ENCODE peak calls at places on chromosomes 11 and 22, in eight cellular contexts. Q is pancreas; H is tibial nerve; O is stomach; V is tibial artery; E is endodermal cell; K is upper lobe of right lung; F is CD8-positive, alpha-beta memory T cell. X is an unnamed sample.

GRCh38 chr11:76030286-76030685 is 176.0 kb downstream of the WNT11 start:
- DNase-seq in Q (no peak), V (no peak), E (no peak), O (no peak), F (no peak), K (no peak), H (no peak), X (no peak)

GRCh38 chr11:64334764-64335741 is 5.0 kb upstream of the CCDC88B start:
- DNase-seq in V (peak; percentile 62), O (peak; percentile 57), K (peak; percentile 85), E (peak; percentile 89), F (no peak), H (no peak), Q (peak; percentile 51), X (peak; percentile 97)

GRCh38 chr11:129814244-129814992 is 1.2 kb upstream of the TMEM45B start:
- DNase-seq in E (peak; percentile 55), F (peak; percentile 11), K (no peak), Q (no peak), O (no peak), V (no peak), H (no peak), X (no peak)

GRCh38 chr22:45905924-45906865 is 70.8 kb downstream of the WNT7B start:
- DNase-seq in V (peak; percentile 74), H (no peak), E (no peak), O (no peak), F (no peak), Q (no peak), K (no peak), X (no peak)

GRCh38 chr11:16773981-16774710 is 35.7 kb downstream of the C11orf58 start:
- DNase-seq in O (no peak), E (peak; percentile 51), H (no peak), K (peak; percentile 36), Q (no peak), F (no peak), V (peak; percentile 29), X (no peak)

GRCh38 chr11:35540526-35540925 is 15.1 kb upstream of the PAMR1 start:
- DNase-seq in O (no peak), E (no peak), V (no peak), F (no peak), H (no peak), K (no peak), Q (no peak), X (no peak)

GRCh38 chr11:74729397-74729796 is 1.8 kb downstream of the CHRDL2 start:
- DNase-seq in H (no peak), V (no peak), K (no peak), F (no peak), Q (no peak), O (no peak), E (no peak), X (peak; percentile 26)

GRCh38 chr22:24118689-24119384 is 62.5 kb upstream of the SUSD2 start:
- DNase-seq in F (no peak), Q (no peak), H (no peak), K (no peak), E (no peak), V (peak; percentile 75), O (no peak), X (no peak)

GRCh38 chr11:121236115-121237001 is 56.2 kb upstream of the SC5D start:
- DNase-seq in K (no peak), E (peak; percentile 62), O (no peak), H (no peak), F (no peak), Q (no peak), V (no peak), X (peak; percentile 34)

GRCh38 chr11:98964146-98964545 is 56.6 kb upstream of the CNTN5 start:
- DNase-seq in Q (no peak), O (no peak), H (no peak), F (no peak), V (no peak), K (no peak), E (no peak), X (no peak)

GRCh38 chr11:39365809-39366436 is 2093.5 kb downstream of the LRRC4C start:
- DNase-seq in O (no peak), E (no peak), F (no peak), H (no peak), V (no peak), K (no peak), Q (no peak), X (peak; percentile 9)

GRCh38 chr11:114413958-114414357 is 13.5 kb downstream of the RBM7 start:
- DNase-seq in Q (no peak), E (no peak), F (no peak), K (no peak), O (no peak), V (no peak), H (no peak), X (no peak)

GRCh38 chr11:81218440-81218839 is 1515.2 kb downstream of the FAM181B start:
- DNase-seq in V (no peak), O (no peak), F (no peak), H (no peak), K (no peak), Q (no peak), E (no peak), X (no peak)

GRCh38 chr11:102413497-102413896 is 39.1 kb downstream of the TMEM123 start:
- DNase-seq in V (no peak), E (no peak), Q (no peak), F (no peak), H (no peak), K (no peak), O (no peak), X (no peak)

GRCh38 chr11:76221365-76221764 is 15.1 kb upstream of the WNT11 start:
- DNase-seq in K (no peak), V (no peak), E (no peak), H (no peak), Q (no peak), O (no peak), F (no peak), X (no peak)

GRCh38 chr22:47205081-47205491 is 442.6 kb downstream of the TBC1D22A start:
- DNase-seq in O (peak; percentile 19), K (no peak), E (peak; percentile 10), V (peak; percentile 53), H (no peak), F (no peak), Q (no peak), X (no peak)

GRCh38 chr11:118659956-118660645 is 19.3 kb downstream of the TREH start:
- DNase-seq in Q (no peak), K (no peak), O (no peak), H (no peak), F (no peak), V (peak; percentile 66), E (peak; percentile 58), X (peak; percentile 29)

GRCh38 chr22:33038131-33038772 is 19.9 kb downstream of the SYN3 start:
- DNase-seq in E (peak; percentile 52), V (no peak), K (no peak), F (no peak), O (no peak), H (no peak), Q (no peak), X (no peak)

GRCh38 chr11:115784796-115785521 is 280.7 kb upstream of the CADM1 start:
- DNase-seq in E (no peak), O (peak; percentile 26), F (no peak), H (no peak), K (no peak), V (no peak), Q (no peak), X (peak; percentile 8)

GRCh38 chr11:7596975-7597391 is 76.3 kb downstream of the CYB5R2 start:
- DNase-seq in E (no peak), Q (no peak), V (no peak), K (no peak), F (no peak), O (no peak), H (no peak), X (peak; percentile 91)

GRCh38 chr11:7600205-7600775 is 73.0 kb downstream of the CYB5R2 start:
- DNase-seq in O (peak; percentile 72), E (peak; percentile 80), Q (peak; percentile 46), F (no peak), H (peak; percentile 28), K (peak; percentile 73), V (peak; percentile 80), X (peak; percentile 42)

GRCh38 chr11:7595951-7596350 is 77.3 kb downstream of the CYB5R2 start:
- DNase-seq in Q (no peak), K (no peak), O (no peak), F (no peak), H (no peak), E (no peak), V (no peak), X (no peak)

GRCh38 chr11:7597620-7598019 is 75.7 kb downstream of the CYB5R2 start:
- DNase-seq in Q (peak; percentile 59), K (peak; percentile 77), H (no peak), V (no peak), E (no peak), O (peak; percentile 81), F (no peak), X (peak; percentile 79)

GRCh38 chr11:7599209-7599608 is 74.1 kb downstream of the CYB5R2 start:
- DNase-seq in E (no peak), O (no peak), F (no peak), K (no peak), Q (no peak), H (no peak), V (no peak), X (no peak)
- H3K27ac ChIP-seq in E (no peak overlapping the region), O (peak overlapping the region; percentile 89), F (no peak overlapping the region), K (no peak overlapping the region), Q (no peak overlapping the region), H (peak overlapping the region; percentile 15), V (no peak overlapping the region), X (no peak overlapping the region)

GRCh38 chr22:30307026-30307574 is 17.8 kb upstream of the CASTOR1 start:
- DNase-seq in Q (no peak), E (no peak), H (no peak), F (no peak), K (no peak), O (no peak), V (no peak), X (no peak)
- H3K27ac ChIP-seq in Q (no peak overlapping the region), E (no peak overlapping the region), H (no peak overlapping the region), F (peak overlapping the region; percentile 27), K (peak overlapping the region; percentile 89), O (peak overlapping the region; percentile 94), V (peak overlapping the region; percentile 68), X (peak overlapping the region; percentile 74)

GRCh38 chr11:86695391-86695790 is 23.0 kb upstream of the ME3 start:
- DNase-seq in E (no peak), H (no peak), O (no peak), Q (no peak), K (no peak), V (no peak), F (no peak), X (no peak)

GRCh38 chr11:86692746-86693145 is 20.3 kb upstream of the ME3 start:
- DNase-seq in F (no peak), O (no peak), Q (no peak), H (no peak), V (no peak), E (no peak), K (no peak), X (no peak)

GRCh38 chr11:86696004-86696403 is 23.6 kb upstream of the ME3 start:
- DNase-seq in K (no peak), O (no peak), E (no peak), F (no peak), V (no peak), H (no peak), Q (no peak), X (no peak)

GRCh38 chr11:86692317-86692716 is 19.9 kb upstream of the ME3 start:
- DNase-seq in F (no peak), E (no peak), V (no peak), K (no peak), H (no peak), O (no peak), Q (no peak), X (no peak)

GRCh38 chr11:86693501-86693900 is 21.1 kb upstream of the ME3 start:
- DNase-seq in K (no peak), V (no peak), Q (no peak), H (no peak), O (no peak), E (no peak), F (no peak), X (no peak)
- H3K27ac ChIP-seq in K (no peak overlapping the region), V (no peak overlapping the region), Q (no peak overlapping the region), H (no peak overlapping the region), O (no peak overlapping the region), E (no peak overlapping the region), F (no peak overlapping the region), X (no peak overlapping the region)

GRCh38 chr11:66857927-66858185 is 992 bp downstream of the LRFN4 start:
- DNase-seq in O (no peak), F (no peak), E (no peak), K (no peak), H (no peak), V (no peak), Q (no peak), X (no peak)
- H3K27ac ChIP-seq in O (no peak overlapping the region), F (no peak overlapping the region), E (no peak overlapping the region), K (no peak overlapping the region), H (no peak overlapping the region), V (peak overlapping the region; percentile 86), Q (no peak overlapping the region), X (no peak overlapping the region)

X was measured in small intestine.